ENCODE peak calls at places on chromosomes 7 and 10, in four cellular contexts. W, S, U and A are unnamed samples.

GRCh38 chr10:18010050-18010449 is 58.3 kb downstream of the SLC39A12 start:
- DNase-seq in W (no peak), S (no peak), U (no peak), A (no peak)

GRCh38 chr10:54444184-54444583 is 356.8 kb downstream of the PCDH15 start:
- DNase-seq in U (no peak), W (no peak), S (no peak), A (no peak)

GRCh38 chr10:90413196-90413595 is 444.6 kb downstream of the HTR7 start:
- DNase-seq in U (no peak), S (no peak), W (no peak), A (no peak)

GRCh38 chr7:82376739-82377138 is 66.8 kb downstream of the CACNA2D1 start:
- DNase-seq in W (no peak), S (no peak), U (no peak), A (no peak)

GRCh38 chr7:42183547-42183946 is 53.5 kb downstream of the GLI3 start:
- DNase-seq in S (no peak), U (no peak), W (no peak), A (no peak)

GRCh38 chr7:11751807-11752389 is 80.1 kb downstream of the THSD7A start:
- DNase-seq in U (peak; percentile 73), W (no peak), S (no peak), A (no peak)

GRCh38 chr10:28623483-28623882 is 53.8 kb upstream of the BAMBI start:
- DNase-seq in U (no peak), W (no peak), S (no peak), A (no peak)

GRCh38 chr7:1395211-1396070 is 63.8 kb downstream of the MICALL2 start:
- DNase-seq in W (no peak), U (no peak), S (peak; percentile 75), A (no peak)

GRCh38 chr7:129238546-129238945 is 13.7 kb downstream of the AHCYL2 start:
- DNase-seq in U (no peak), S (no peak), W (no peak), A (no peak)

GRCh38 chr7:27046854-27047549 is 48.8 kb downstream of the HOXA1 start:
- DNase-seq in W (no peak), S (peak; percentile 55), U (peak; percentile 76), A (peak; percentile 45)

GRCh38 chr10:62454696-62455451 is 80.7 kb downstream of the ZNF365 start:
- DNase-seq in U (no peak), S (peak; percentile 43), W (no peak), A (peak; percentile 60)

GRCh38 chr10:75342397-75342796 is 59.2 kb downstream of the ZNF503 start:
- DNase-seq in W (no peak), S (no peak), U (no peak), A (no peak)

GRCh38 chr10:102927311-102928010 is 9.4 kb downstream of the CNNM2 start:
- DNase-seq in S (peak; percentile 87), U (no peak), W (no peak), A (no peak)

GRCh38 chr7:27611043-27611442 is 51.6 kb downstream of the HIBADH start:
- DNase-seq in U (no peak), W (no peak), S (no peak), A (no peak)

GRCh38 chr10:132109341-132110072 is 43.8 kb downstream of the JAKMIP3 start:
- DNase-seq in S (no peak), U (no peak), W (no peak), A (no peak)

GRCh38 chr10:73759512-73760115 is 15.4 kb downstream of the SEC24C start:
- DNase-seq in S (no peak), W (no peak), U (no peak), A (no peak)

GRCh38 chr7:159246702-159247480 is 102.2 kb upstream of the VIPR2 start:
- DNase-seq in S (no peak), W (no peak), U (no peak), A (no peak)

GRCh38 chr7:123022576-123022975 is 27.1 kb upstream of the TAS2R16 start:
- DNase-seq in S (no peak), W (no peak), U (no peak), A (no peak)

GRCh38 chr10:101040851-101041250 is 9.8 kb downstream of the SFXN3 start:
- DNase-seq in S (no peak), W (no peak), U (no peak), A (no peak)

GRCh38 chr7:159030490-159031134 is 114.1 kb downstream of the VIPR2 start:
- DNase-seq in U (peak; percentile 19), S (peak; percentile 77), W (peak; percentile 46), A (peak; percentile 83)

GRCh38 chr7:155804897-155805825 is 7.1 kb downstream of the SHH start:
- DNase-seq in S (peak; percentile 88), U (peak; percentile 69), W (no peak), A (peak; percentile 83)

GRCh38 chr10:30062582-30062981 is 3.2 kb upstream of the JCAD start:
- DNase-seq in S (no peak), W (no peak), U (no peak), A (no peak)

GRCh38 chr10:132891994-132892393 is 50.4 kb downstream of the CFAP46 start:
- DNase-seq in S (no peak), W (no peak), U (no peak), A (no peak)

GRCh38 chr7:151091431-151091830 is 5.2 kb downstream of the AGAP3 start:
- DNase-seq in U (peak; percentile 26), W (no peak), S (peak; percentile 58), A (peak; percentile 56)

GRCh38 chr7:158001621-158002320 is 585.9 kb downstream of the PTPRN2 start:
- DNase-seq in S (no peak), W (no peak), U (no peak), A (no peak)

GRCh38 chr10:30594077-30594476 is 35.5 kb downstream of the LYZL2 start:
- DNase-seq in U (no peak), S (no peak), W (no peak), A (no peak)

GRCh38 chr10:132707121-132707775 is 78.7 kb downstream of the NKX6-2 start:
- DNase-seq in S (no peak), W (peak; percentile 21), U (no peak), A (no peak)

GRCh38 chr7:155975490-155975889 is 163.2 kb upstream of the SHH start:
- DNase-seq in W (no peak), U (no peak), S (no peak), A (no peak)

GRCh38 chr10:119595715-119596515 is 849 bp downstream of the TIAL1 start:
- DNase-seq in W (no peak), S (peak; percentile 68), U (peak; percentile 50), A (peak; percentile 25)
- TF ChIP-seq MYC in W (no peak), S (no peak), U (no peak), A (no peak)

GRCh38 chr7:116859323-116859722 is 3.1 kb upstream of the CAPZA2 start:
- DNase-seq in S (peak; percentile 72), W (no peak), U (peak; percentile 48), A (no peak)

GRCh38 chr7:116861717-116862116 is 670 bp upstream of the CAPZA2 start:
- DNase-seq in W (no peak), U (no peak), S (peak; percentile 17), A (no peak)

GRCh38 chr7:116864084-116864483 is 1.7 kb downstream of the CAPZA2 start:
- DNase-seq in S (no peak), W (no peak), U (peak; percentile 31), A (no peak)

GRCh38 chr7:116863168-116863670 is 832 bp downstream of the CAPZA2 start:
- DNase-seq in S (no peak), U (peak; percentile 67), W (peak; percentile 19), A (peak; percentile 28)

GRCh38 chr7:116862234-116863167 is at the start of gene CAPZA2:
- DNase-seq in S (peak; percentile 96), W (peak; percentile 78), U (peak; percentile 93), A (peak; percentile 95)
- TF ChIP-seq POLR2A in S (peak; percentile 85), W (peak; percentile 64), U (peak; percentile 80), A (peak; percentile 80)

GRCh38 chr10:45418859-45419672 is 45.0 kb downstream of the ALOX5 start:
- DNase-seq in W (peak; percentile 16), S (peak; percentile 77), U (peak; percentile 56), A (no peak)
- TF ChIP-seq MYC in W (no peak), S (no peak), U (no peak), A (no peak)

GRCh38 chr10:59793924-59794323 is 40.7 kb upstream of the MRLN start:
- DNase-seq in U (peak; percentile 71), W (no peak), S (no peak), A (no peak)

GRCh38 chr10:59792812-59793211 is 39.6 kb upstream of the MRLN start:
- DNase-seq in S (no peak), W (no peak), U (no peak), A (no peak)

GRCh38 chr10:59791602-59792001 is 38.3 kb upstream of the MRLN start:
- DNase-seq in S (no peak), W (no peak), U (no peak), A (no peak)
- TF ChIP-seq POLR2A in S (no peak), W (no peak), U (no peak), A (no peak)

GRCh38 chr10:110803239-110803593 is 68.5 kb upstream of the PDCD4 start:
- DNase-seq in U (no peak), S (no peak), W (no peak), A (no peak)
- TF ChIP-seq MYC in U (no peak), S (no peak), W (no peak), A (no peak)

GRCh38 chr7:131555565-131556054 is 818 bp downstream of the PODXL start:
- DNase-seq in W (no peak), S (peak; percentile 29), U (peak; percentile 28), A (no peak)

GRCh38 chr7:131554880-131555516 is 1.4 kb downstream of the PODXL start:
- DNase-seq in S (no peak), W (no peak), U (no peak), A (no peak)

GRCh38 chr7:131556912-131557457 is 557 bp upstream of the PODXL start:
- DNase-seq in S (peak; percentile 18), U (peak; percentile 55), W (no peak), A (no peak)

GRCh38 chr7:131557521-131558385 is 1.3 kb upstream of the PODXL start:
- DNase-seq in U (peak; percentile 64), W (no peak), S (no peak), A (no peak)

DNA sequence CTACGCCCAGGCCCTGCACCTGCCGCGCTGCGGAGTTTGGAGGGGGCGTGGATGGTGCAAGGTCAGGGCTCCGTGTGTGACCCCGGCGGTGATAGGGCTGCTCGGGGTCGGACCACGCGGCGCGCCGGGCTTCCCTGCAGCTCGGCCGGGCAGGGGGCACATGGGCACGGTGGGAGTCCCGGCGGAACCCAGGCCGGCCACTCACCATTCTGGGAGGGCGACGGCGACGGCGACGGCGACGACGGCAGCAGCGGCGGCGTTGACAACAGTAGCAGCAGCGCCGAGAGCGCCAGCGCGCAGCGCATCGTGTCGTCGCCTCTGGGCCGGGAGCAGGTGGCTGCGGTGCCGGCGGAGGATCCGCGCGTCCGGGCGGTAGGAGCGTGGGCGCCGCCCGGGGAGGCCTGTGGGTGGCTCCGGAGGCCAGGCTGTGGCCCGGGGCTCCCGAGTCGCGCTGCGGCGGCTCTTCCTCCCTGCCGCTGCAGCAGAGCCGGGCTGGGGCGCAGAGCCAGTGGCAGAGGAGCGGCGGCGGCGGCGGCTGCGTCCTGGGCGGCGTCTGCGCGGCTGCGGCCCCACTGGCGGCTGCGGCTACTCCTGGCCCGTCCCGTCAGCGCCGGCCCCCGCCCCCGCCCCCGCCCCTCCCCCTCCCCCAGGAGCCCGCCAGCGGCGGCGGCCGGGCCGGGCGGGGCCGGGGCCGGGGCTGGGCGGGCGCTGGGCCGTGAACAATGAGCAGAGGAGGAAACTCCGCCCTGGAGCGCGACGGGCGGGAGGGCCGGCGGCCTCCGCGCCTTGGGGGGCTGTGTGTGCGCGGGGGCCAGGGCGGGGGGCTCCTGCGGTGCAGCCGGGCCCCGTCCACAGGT is at the start of gene PODXL:
- DNase-seq in W (no peak), S (peak; percentile 89), U (peak; percentile 75), A (peak; percentile 57)
- TF ChIP-seq POLR2A in W (no peak), S (no peak), U (peak; percentile 75), A (peak; percentile 34)